ENCODE peak calls at places on chromosomes 6 and 20, in five cellular contexts. Z, E, G, A and P are unnamed samples.

GRCh38 chr6:37123957-37124729 is 45.8 kb upstream of the PIM1 start:
- DNase-seq in Z (no peak), E (no peak), G (peak), A (no peak), P (no peak)

GRCh38 chr6:142885182-142885867 is 59.7 kb downstream of the HIVEP2 start:
- DNase-seq in Z (peak), E (peak), G (no peak), A (no peak), P (peak)

GRCh38 chr6:126094411-126094810 is 108.1 kb downstream of the TRMT11 start:
- DNase-seq in Z (no peak), E (no peak), G (no peak), A (no peak), P (no peak)

GRCh38 chr6:164640946-164641345 is 668.5 kb downstream of the C6orf118 start:
- DNase-seq in Z (no peak), E (no peak), G (no peak), A (no peak), P (no peak)

GRCh38 chr20:62065669-62066338 is at the start of gene TAF4:
- DNase-seq in Z (peak), E (no peak), G (peak), A (peak), P (peak)

GRCh38 chr20:41234546-41234945 is 83.0 kb downstream of the ZHX3 start:
- DNase-seq in Z (no peak), E (no peak), G (no peak), A (no peak), P (no peak)

GRCh38 chr6:166774770-166775169 is 147.7 kb upstream of the RPS6KA2 start:
- DNase-seq in Z (no peak), E (no peak), G (no peak), A (no peak), P (no peak)

GRCh38 chr6:44161997-44162338 is 3.3 kb downstream of the CAPN11 start:
- DNase-seq in Z (no peak), E (no peak), G (no peak), A (no peak), P (no peak)

GRCh38 chr20:38970302-38970701 is 8.2 kb downstream of the DHX35 start:
- DNase-seq in Z (no peak), E (no peak), G (no peak), A (no peak), P (no peak)

GRCh38 chr6:21613809-21614208 is 20.3 kb downstream of the SOX4 start:
- DNase-seq in Z (no peak), E (no peak), G (no peak), A (no peak), P (no peak)

GRCh38 chr6:14965340-14966102 is 280.3 kb upstream of the JARID2 start:
- DNase-seq in Z (no peak), E (no peak), G (no peak), A (no peak), P (no peak)

GRCh38 chr20:25022680-25023079 is 30.1 kb upstream of the APMAP start:
- DNase-seq in Z (no peak), E (no peak), G (no peak), A (no peak), P (no peak)

GRCh38 chr6:154386848-154387717 is 30.5 kb upstream of the IPCEF1 start:
- DNase-seq in Z (peak), E (no peak), G (no peak), A (no peak), P (no peak)

GRCh38 chr6:42021847-42022754 is 28.2 kb upstream of the TAF8 start:
- DNase-seq in Z (no peak), E (no peak), G (no peak), A (no peak), P (no peak)

GRCh38 chr6:168582581-168582981 is 141.6 kb downstream of the SMOC2 start:
- DNase-seq in Z (no peak), E (no peak), G (no peak), A (no peak), P (no peak)

GRCh38 chr6:28867078-28867414 is 56.7 kb downstream of the TRIM27 start:
- DNase-seq in Z (no peak), E (no peak), G (peak), A (peak), P (no peak)

GRCh38 chr6:1552296-1552761 is 57.4 kb upstream of the FOXC1 start:
- DNase-seq in Z (peak), E (no peak), G (peak), A (no peak), P (peak)

GRCh38 chr6:108799791-108800190 is 48.4 kb upstream of the ARMC2 start:
- DNase-seq in Z (no peak), E (no peak), G (no peak), A (no peak), P (no peak)

GRCh38 chr6:43771210-43771857 is 1.3 kb downstream of the VEGFA start:
- DNase-seq in Z (peak), E (no peak), G (peak), A (peak), P (peak)

GRCh38 chr6:26576929-26577719 is 19.6 kb upstream of the ABT1 start:
- DNase-seq in Z (peak), E (no peak), G (peak), A (no peak), P (no peak)

GRCh38 chr20:10560681-10561080 is 113.1 kb downstream of the JAG1 start:
- DNase-seq in Z (no peak), E (no peak), G (no peak), A (no peak), P (no peak)

GRCh38 chr20:10559266-10559665 is 114.5 kb downstream of the JAG1 start:
- DNase-seq in Z (no peak), E (no peak), G (no peak), A (no peak), P (no peak)

GRCh38 chr20:10557685-10558084 is 116.1 kb downstream of the JAG1 start:
- DNase-seq in Z (no peak), E (no peak), G (no peak), A (no peak), P (no peak)

GRCh38 chr20:10556519-10557083 is 117.2 kb downstream of the JAG1 start:
- DNase-seq in Z (no peak), E (no peak), G (no peak), A (no peak), P (no peak)

GRCh38 chr20:10558635-10559187 is 115.1 kb downstream of the JAG1 start:
- DNase-seq in Z (no peak), E (peak), G (no peak), A (no peak), P (no peak)
- TF ChIP-seq FOXM1 in Z (no peak), E (peak), G (no peak), A (no peak), P (no peak)

GRCh38 chr6:105797313-105797970 is 288.7 kb upstream of the PRDM1 start:
- DNase-seq in Z (no peak), E (no peak), G (no peak), A (no peak), P (no peak)

GRCh38 chr6:105794870-105795269 is 291.3 kb upstream of the PRDM1 start:
- DNase-seq in Z (no peak), E (no peak), G (no peak), A (no peak), P (no peak)

GRCh38 chr6:105794263-105794662 is 291.9 kb upstream of the PRDM1 start:
- DNase-seq in Z (peak), E (no peak), G (no peak), A (no peak), P (peak)

GRCh38 chr6:105798057-105798456 is 288.1 kb upstream of the PRDM1 start:
- DNase-seq in Z (no peak), E (no peak), G (no peak), A (no peak), P (no peak)

DNA sequence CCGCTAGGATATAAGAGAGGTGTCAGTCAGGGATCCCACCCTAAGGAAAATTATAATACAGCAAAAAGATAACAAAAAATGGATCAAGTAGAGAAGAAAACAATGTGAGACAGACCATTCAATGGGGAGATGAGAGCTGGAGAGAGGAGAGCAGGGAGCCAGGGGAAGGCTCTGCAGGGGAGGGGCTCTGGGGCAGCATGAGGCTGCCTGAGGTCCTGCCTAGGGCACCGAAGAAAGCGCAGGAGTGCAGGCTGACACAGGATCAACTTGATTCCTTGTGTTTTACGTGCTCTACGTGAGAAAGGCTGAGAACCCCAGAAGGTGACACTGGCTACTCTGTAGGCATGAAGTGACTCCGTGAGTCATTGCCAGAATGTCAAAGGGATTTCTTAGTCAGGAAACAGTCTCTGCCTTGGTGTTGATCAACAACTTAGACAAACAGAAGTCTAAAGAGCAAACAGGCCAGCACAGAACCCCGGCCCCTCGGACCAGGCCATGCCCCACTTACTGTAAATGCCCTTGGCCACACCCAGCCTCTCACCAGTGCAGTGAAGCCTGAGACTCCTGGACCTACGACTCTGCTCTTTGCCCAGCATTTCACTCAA is 290.1 kb upstream of the PRDM1 start:
- DNase-seq in Z (no peak), E (no peak), G (no peak), A (no peak), P (no peak)
- TF ChIP-seq FOXM1 in Z (no peak), E (no peak), G (no peak), A (no peak), P (no peak)

GRCh38 chr20:58716476-58717277 is 24.1 kb downstream of the NPEPL1 start:
- DNase-seq in Z (peak), E (no peak), G (no peak), A (peak), P (no peak)
- TF ChIP-seq FOXM1 in Z (no peak), E (no peak), G (no peak), A (no peak), P (no peak)

GRCh38 chr20:63098195-63098810 is 91.5 kb upstream of the BHLHE23 start:
- DNase-seq in Z (no peak), E (no peak), G (no peak), A (no peak), P (no peak)

GRCh38 chr20:63097336-63097831 is 90.6 kb upstream of the BHLHE23 start:
- DNase-seq in Z (no peak), E (no peak), G (no peak), A (no peak), P (no peak)

GRCh38 chr20:63100401-63100925 is 93.7 kb upstream of the BHLHE23 start:
- DNase-seq in Z (no peak), E (no peak), G (no peak), A (no peak), P (no peak)

GRCh38 chr20:63100926-63101699 is 94.3 kb upstream of the BHLHE23 start:
- DNase-seq in Z (no peak), E (no peak), G (no peak), A (no peak), P (no peak)

GRCh38 chr20:63099426-63100267 is 92.9 kb upstream of the BHLHE23 start:
- DNase-seq in Z (no peak), E (no peak), G (no peak), A (no peak), P (no peak)
- TF ChIP-seq FOXM1 in Z (no peak), E (no peak), G (no peak), A (no peak), P (no peak)

DNA sequence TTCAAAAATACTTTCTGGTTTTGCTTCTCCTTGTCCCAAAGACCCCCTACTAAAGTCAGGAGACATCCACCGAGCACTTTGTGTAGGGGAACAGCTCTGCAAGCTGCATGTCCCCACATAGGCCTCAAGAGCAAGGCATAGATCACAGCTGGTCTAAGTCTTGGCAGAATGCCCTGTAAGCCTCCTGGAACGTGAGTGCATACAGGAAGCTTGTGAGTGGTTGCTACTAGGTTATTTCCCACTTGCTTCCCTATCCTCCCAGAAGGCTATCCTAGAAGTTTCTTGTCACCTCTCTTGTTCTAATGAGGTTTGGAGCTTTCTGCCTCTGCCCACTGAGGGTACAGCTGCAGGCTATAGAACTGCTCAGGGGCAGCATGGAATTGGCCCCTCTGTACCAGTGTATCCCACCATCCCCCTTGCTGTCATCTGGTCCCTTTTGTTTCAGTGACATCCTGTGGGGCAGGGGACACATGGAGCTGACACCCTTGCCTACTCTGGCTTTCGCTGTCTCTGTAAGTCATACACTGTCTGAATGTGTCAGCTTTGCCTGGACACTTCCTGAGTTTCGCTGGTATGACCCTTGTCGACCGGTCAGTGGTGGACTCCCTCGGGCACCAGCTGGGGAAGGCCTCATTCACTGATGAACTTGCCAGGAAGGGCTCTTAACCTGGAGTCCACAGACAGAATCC is 35.6 kb upstream of the KCNK16 start:
- DNase-seq in Z (no peak), E (no peak), G (no peak), A (peak), P (no peak)
- TF ChIP-seq FOXM1 in Z (no peak), E (no peak), G (no peak), A (no peak), P (no peak)

GRCh38 chr6:137705166-137706064 is 161.6 kb upstream of the TNFAIP3 start:
- DNase-seq in Z (peak), E (no peak), G (peak), A (no peak), P (peak)
- TF ChIP-seq FOXM1 in Z (no peak), E (peak), G (no peak), A (no peak), P (no peak)

GRCh38 chr20:17226410-17227198 is at the start of gene PCSK2:
- DNase-seq in Z (no peak), E (no peak), G (peak), A (peak), P (peak)

GRCh38 chr20:17229256-17229655 is 2.4 kb downstream of the PCSK2 start:
- DNase-seq in Z (no peak), E (no peak), G (no peak), A (no peak), P (no peak)

GRCh38 chr20:17227199-17227535 is 327 bp downstream of the PCSK2 start:
- DNase-seq in Z (no peak), E (no peak), G (no peak), A (peak), P (peak)

GRCh38 chr20:17227669-17228623 is 1.1 kb downstream of the PCSK2 start:
- DNase-seq in Z (no peak), E (no peak), G (no peak), A (peak), P (peak)

GRCh38 chr20:17228624-17229061 is 1.8 kb downstream of the PCSK2 start:
- DNase-seq in Z (no peak), E (no peak), G (no peak), A (peak), P (peak)
- TF ChIP-seq FOXM1 in Z (no peak), E (no peak), G (no peak), A (no peak), P (no peak)

GRCh38 chr6:112204350-112204706 is 50.0 kb downstream of the LAMA4 start:
- DNase-seq in Z (no peak), E (no peak), G (no peak), A (no peak), P (no peak)

GRCh38 chr6:112207131-112207530 is 47.2 kb downstream of the LAMA4 start:
- DNase-seq in Z (no peak), E (no peak), G (no peak), A (no peak), P (no peak)

GRCh38 chr6:112205521-112206458 is 48.6 kb downstream of the LAMA4 start:
- DNase-seq in Z (no peak), E (no peak), G (no peak), A (no peak), P (no peak)

GRCh38 chr6:112202639-112203341 is 51.6 kb downstream of the LAMA4 start:
- DNase-seq in Z (no peak), E (peak), G (no peak), A (peak), P (no peak)

GRCh38 chr6:112203577-112204349 is 50.6 kb downstream of the LAMA4 start:
- DNase-seq in Z (peak), E (no peak), G (no peak), A (no peak), P (no peak)
- TF ChIP-seq FOXM1 in Z (no peak), E (no peak), G (no peak), A (no peak), P (no peak)

DNA sequence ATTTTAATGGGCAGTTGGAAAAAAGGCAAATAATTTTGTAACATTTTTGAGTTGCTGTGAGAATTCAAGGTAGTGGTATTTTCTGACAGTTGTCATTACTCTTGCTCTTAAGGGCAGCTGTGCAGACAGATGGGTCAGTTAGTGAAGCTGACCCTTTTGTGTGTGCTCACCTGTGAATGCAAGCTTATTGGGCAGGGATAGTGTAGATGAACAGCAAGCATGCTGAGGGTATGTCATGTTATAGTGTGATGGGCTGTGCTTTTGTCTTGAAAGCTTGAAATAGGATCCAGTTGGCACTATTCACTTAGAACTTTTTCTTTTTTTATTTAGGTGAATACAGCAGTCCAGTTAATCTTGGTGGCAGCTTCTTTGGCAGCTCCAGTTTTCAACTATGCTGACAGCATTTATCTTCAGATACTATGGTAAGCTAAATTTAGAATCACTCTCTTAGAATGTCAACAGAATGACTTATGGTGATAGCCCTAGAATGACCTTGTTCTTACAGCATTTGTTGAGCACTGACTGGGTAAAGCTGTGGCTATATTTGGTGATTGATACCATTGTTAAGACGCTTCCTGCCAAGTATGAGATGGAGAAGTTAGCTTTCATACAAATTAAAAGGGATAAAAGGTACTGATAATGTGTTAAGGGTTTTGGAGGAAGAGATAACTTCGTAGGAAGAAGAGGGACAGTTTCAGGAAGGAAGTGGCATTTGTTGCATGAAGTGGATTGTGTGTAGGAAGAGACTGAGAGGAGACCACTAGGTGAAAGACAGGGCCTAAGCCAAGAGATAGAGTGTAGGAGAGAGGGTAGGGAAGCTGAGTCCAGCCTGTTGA is 19.5 kb downstream of the LRRN4 start:
- DNase-seq in Z (no peak), E (no peak), G (peak), A (no peak), P (no peak)
- TF ChIP-seq FOXM1 in Z (no peak), E (no peak), G (no peak), A (no peak), P (no peak)